ENCODE peak calls at places on chromosomes 7 and 10, in nine cellular contexts. S, N, I, C, G, V, T, M and K are unnamed samples.

GRCh38 chr10:3654496-3654895 is 130.5 kb downstream of the KLF6 start:
- DNase-seq in S (no peak), N (no peak), I (no peak), C (no peak), G (no peak), V (no peak), T (no peak), M (no peak), K (no peak)

GRCh38 chr7:72781161-72781560 is 46.8 kb downstream of the TYW1B start:
- DNase-seq in S (no peak), N (no peak), I (no peak), C (no peak), G (no peak), V (no peak), T (no peak), M (no peak), K (no peak)

GRCh38 chr7:99109108-99110051 is 34.5 kb downstream of the SMURF1 start:
- DNase-seq in S (peak), N (no peak), I (no peak), C (peak), G (no peak), V (no peak), T (no peak), M (no peak), K (no peak)

GRCh38 chr7:83111391-83111790 is 51.3 kb downstream of the PCLO start:
- DNase-seq in S (no peak), N (no peak), I (no peak), C (no peak), G (no peak), V (no peak), T (no peak), M (no peak), K (no peak)

GRCh38 chr7:156017916-156018700 is 205.8 kb upstream of the SHH start:
- DNase-seq in S (no peak), N (no peak), I (no peak), C (no peak), G (no peak), V (no peak), T (peak), M (no peak), K (peak)

GRCh38 chr7:105876964-105877601 is 684 bp upstream of the ATXN7L1 start:
- DNase-seq in S (peak), N (peak), I (peak), C (peak), G (peak), V (peak), T (peak), M (no peak), K (peak)

GRCh38 chr10:65861249-65861648 is 1064.6 kb upstream of the LRRTM3 start:
- DNase-seq in S (no peak), N (no peak), I (no peak), C (no peak), G (no peak), V (no peak), T (no peak), M (peak), K (no peak)

GRCh38 chr7:123114288-123114687 is 85.5 kb downstream of the SLC13A1 start:
- DNase-seq in S (no peak), N (no peak), I (no peak), C (no peak), G (no peak), V (no peak), T (no peak), M (no peak), K (no peak)

GRCh38 chr7:24821045-24821853 is 64.0 kb upstream of the GSDME start:
- DNase-seq in S (no peak), N (peak), I (peak), C (no peak), G (no peak), V (peak), T (no peak), M (peak), K (peak)

GRCh38 chr7:132618956-132619305 is 42.7 kb upstream of the PLXNA4 start:
- DNase-seq in S (no peak), N (no peak), I (no peak), C (no peak), G (no peak), V (no peak), T (no peak), M (no peak), K (no peak)

GRCh38 chr7:132618271-132618955 is 42.1 kb upstream of the PLXNA4 start:
- DNase-seq in S (no peak), N (no peak), I (no peak), C (no peak), G (no peak), V (no peak), T (peak), M (no peak), K (no peak)

GRCh38 chr7:132613737-132614136 is 37.5 kb upstream of the PLXNA4 start:
- DNase-seq in S (no peak), N (no peak), I (no peak), C (no peak), G (no peak), V (no peak), T (no peak), M (no peak), K (no peak)

GRCh38 chr7:132611056-132611455 is 34.8 kb upstream of the PLXNA4 start:
- DNase-seq in S (no peak), N (no peak), I (no peak), C (no peak), G (no peak), V (no peak), T (no peak), M (no peak), K (no peak)

GRCh38 chr7:132614428-132615076 is 38.3 kb upstream of the PLXNA4 start:
- DNase-seq in S (peak), N (peak), I (no peak), C (no peak), G (peak), V (no peak), T (no peak), M (no peak), K (no peak)
- TF ChIP-seq EP300 in S (no peak), N (no peak), I (no peak), C (no peak), G (no peak), V (no peak), T (no peak), M (no peak), K (no peak)

GRCh38 chr10:95791425-95791979 is 35.5 kb downstream of the ENTPD1 start:
- DNase-seq in S (no peak), N (no peak), I (no peak), C (no peak), G (no peak), V (no peak), T (no peak), M (peak), K (no peak)

GRCh38 chr10:95790982-95791381 is 35.0 kb downstream of the ENTPD1 start:
- DNase-seq in S (no peak), N (no peak), I (no peak), C (no peak), G (no peak), V (no peak), T (no peak), M (no peak), K (no peak)

GRCh38 chr10:95792211-95792780 is 36.3 kb downstream of the ENTPD1 start:
- DNase-seq in S (no peak), N (no peak), I (no peak), C (no peak), G (no peak), V (no peak), T (no peak), M (no peak), K (no peak)

GRCh38 chr10:95788830-95789229 is 32.9 kb downstream of the ENTPD1 start:
- DNase-seq in S (no peak), N (no peak), I (no peak), C (no peak), G (no peak), V (no peak), T (no peak), M (no peak), K (no peak)

GRCh38 chr10:95789928-95790327 is 34.0 kb downstream of the ENTPD1 start:
- DNase-seq in S (no peak), N (no peak), I (no peak), C (no peak), G (no peak), V (no peak), T (no peak), M (no peak), K (no peak)
- TF ChIP-seq EP300 in S (no peak), N (no peak), I (no peak), C (no peak), G (no peak), V (no peak), T (no peak), M (no peak), K (no peak)

DNA sequence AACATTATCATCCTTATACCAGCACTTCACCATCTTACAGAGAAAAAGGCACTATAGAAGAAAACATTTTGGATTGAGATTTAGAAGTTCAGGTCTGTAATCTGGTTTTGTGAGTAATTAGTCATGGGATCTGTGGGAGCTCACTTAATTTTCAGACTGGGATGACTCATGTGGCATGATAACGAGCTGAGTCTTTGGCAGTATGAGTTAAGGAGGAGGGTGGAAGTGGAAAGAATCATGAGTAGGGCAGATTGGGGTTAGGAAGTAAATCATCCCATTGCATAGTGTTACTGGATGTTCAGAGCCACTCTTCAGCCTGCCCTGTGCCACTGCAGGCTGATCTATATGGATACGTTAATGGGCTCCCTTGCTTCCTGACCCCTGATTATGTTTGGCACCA is 64.9 kb downstream of the ZNF92 start:
- DNase-seq in S (no peak), N (no peak), I (no peak), C (no peak), G (no peak), V (no peak), T (no peak), M (no peak), K (no peak)
- TF ChIP-seq EP300 in S (no peak), N (no peak), I (no peak), C (no peak), G (no peak), V (no peak), T (no peak), M (no peak), K (no peak)

DNA sequence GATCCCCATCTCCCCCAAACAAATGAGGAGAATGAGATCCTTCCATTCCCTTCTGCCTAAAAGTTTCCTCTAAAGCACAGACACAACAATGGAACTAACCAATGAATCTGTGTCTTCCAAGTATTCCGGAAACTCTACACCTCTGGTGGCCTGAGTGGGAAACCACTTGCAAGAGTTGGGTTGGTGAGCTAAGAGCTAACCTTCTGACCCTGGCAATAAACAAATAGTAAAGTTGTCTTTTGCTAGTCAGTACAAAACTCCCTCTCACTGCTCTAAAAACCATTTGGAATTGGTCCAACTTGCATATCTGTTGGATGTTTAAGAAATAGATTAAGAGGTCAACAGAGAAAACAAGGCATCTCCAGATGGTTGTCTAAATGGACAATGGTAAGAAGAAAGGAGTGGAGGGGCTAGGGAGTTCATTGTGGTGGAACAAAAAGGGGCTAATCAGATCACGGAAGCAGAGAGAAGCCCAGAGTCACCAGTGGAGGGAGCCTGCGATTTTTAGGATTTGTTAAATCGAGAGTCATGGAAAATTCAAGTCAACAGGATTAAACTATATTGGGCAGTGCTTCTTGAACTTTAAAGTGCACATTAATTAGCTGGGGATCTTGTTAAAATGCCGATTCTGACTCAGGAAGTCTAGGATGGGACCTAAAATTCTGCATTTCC is 192.3 kb downstream of the EVX1 start:
- DNase-seq in S (no peak), N (no peak), I (no peak), C (no peak), G (no peak), V (no peak), T (no peak), M (no peak), K (no peak)
- TF ChIP-seq EP300 in S (no peak), N (no peak), I (no peak), C (no peak), G (no peak), V (no peak), T (no peak), M (no peak), K (no peak)

DNA sequence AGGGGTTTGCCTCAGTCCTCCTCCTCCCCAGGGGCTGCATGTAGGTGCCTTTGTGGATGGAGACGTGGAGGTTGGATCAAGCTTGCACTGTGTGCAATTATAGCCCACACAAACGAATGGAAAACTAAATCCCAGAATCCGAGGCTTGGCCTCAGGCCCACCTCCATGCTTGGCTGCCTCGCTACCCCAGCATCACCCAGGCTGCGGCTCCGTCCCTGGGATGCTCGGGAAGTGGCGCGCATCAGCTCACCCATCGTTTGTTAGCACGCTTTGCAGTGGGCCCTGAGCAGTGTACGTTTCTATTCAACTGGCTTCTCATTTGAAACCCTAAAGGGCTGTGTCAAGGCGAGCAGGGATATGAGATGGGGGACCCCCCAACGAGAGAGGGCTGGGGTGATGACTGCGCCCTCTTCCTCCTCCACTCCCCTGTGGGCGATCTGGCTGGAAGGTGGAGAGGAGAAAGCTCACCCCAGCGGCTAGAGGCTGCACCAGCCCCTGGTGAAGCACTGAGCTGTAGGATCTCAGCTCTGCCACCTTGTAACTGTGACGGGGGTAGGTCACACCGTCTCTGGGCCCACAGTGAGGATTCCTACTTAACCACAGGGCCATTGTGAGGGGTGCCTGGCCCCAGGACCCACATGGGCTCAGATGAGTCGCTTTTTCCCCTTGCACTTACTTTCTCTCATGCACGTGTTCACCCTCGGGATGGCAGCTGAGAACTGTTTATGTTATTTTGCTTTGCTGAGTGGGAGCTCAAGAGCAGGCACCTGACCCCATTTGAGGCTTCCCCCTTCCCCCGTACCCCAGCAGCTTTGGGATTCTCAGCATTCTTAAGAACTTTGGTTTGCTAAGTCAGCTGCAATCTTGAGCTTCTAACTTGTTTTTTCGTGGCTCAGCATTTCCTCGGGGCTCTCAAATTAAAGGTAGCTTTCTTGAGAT is 12.7 kb upstream of the BTBD16 start:
- DNase-seq in S (no peak), N (no peak), I (no peak), C (no peak), G (no peak), V (no peak), T (no peak), M (no peak), K (no peak)
- TF ChIP-seq EP300 in S (no peak), N (no peak), I (no peak), C (no peak), G (no peak), V (no peak), T (no peak), M (no peak), K (no peak)

GRCh38 chr7:47941136-47941844 is 7.0 kb downstream of the PKD1L1 start:
- DNase-seq in S (no peak), N (no peak), I (no peak), C (no peak), G (no peak), V (no peak), T (no peak), M (no peak), K (no peak)
- TF ChIP-seq EP300 in S (peak), N (no peak), I (no peak), C (no peak), G (no peak), V (no peak), T (no peak), M (no peak), K (no peak)

DNA sequence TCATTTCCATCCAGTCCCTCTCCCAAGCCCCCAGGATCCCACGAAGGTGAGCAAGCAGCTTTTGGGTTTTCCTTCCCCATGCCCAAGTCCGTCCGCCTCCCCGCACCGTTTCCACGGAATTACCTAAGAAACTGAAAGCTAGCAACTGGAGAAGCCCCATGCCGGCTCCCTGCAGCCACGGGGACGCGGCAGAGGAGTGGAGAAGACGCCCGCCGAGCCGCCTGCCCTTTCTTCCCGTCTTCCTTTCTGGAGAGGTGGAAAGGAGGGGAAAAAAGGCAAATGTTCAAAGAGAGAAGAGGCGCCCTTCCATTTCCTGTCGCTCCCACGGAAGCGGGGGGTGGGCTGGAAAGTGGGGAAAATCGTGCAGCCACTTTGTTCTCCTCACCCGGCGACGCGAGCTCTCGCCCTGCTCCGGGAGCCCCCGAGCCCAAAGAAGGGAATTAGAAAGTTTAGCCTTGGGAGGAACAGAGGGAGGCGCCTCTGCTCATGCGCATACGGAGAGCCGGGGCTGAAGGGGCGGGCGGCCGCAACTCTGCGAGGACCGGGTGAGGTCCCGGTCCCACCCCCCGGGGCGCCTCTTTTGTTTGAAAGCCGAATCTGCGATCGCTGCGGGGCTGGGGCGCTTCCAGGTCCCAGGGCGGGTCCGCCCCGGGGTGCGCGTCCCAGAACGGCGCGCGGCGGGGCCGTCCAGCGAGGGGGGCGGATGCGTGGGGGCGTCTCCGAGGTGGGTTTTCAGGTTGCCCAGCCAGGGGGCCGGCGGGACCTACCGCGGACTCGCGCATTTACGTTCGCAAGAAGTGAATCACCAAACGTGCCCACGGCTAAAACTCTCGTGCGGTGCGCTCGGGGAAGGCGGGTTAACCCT is at the start of gene LAMB1:
- DNase-seq in S (peak), N (peak), I (peak), C (peak), G (peak), V (peak), T (peak), M (no peak), K (peak)
- TF ChIP-seq EP300 in S (no peak), N (no peak), I (no peak), C (peak), G (no peak), V (no peak), T (no peak), M (no peak), K (no peak)

GRCh38 chr10:17835688-17836087 is 26.5 kb downstream of the MRC1 start:
- DNase-seq in S (no peak), N (no peak), I (peak), C (no peak), G (no peak), V (no peak), T (no peak), M (no peak), K (no peak)
- TF ChIP-seq EP300 in S (no peak), N (no peak), I (no peak), C (no peak), G (no peak), V (no peak), T (no peak), M (no peak), K (no peak)

GRCh38 chr10:92517034-92517655 is 56.7 kb downstream of the IDE start:
- DNase-seq in S (no peak), N (peak), I (peak), C (peak), G (no peak), V (peak), T (peak), M (peak), K (peak)
- TF ChIP-seq EP300 in S (no peak), N (no peak), I (no peak), C (no peak), G (no peak), V (no peak), T (no peak), M (no peak), K (no peak)